ENCODE peak calls at places on chromosomes 5 and 9, in nine cellular contexts. N is GM03348; E is KBM-7; O is stomach; W is HT1080; F is dorsolateral prefrontal cortex; T is pons; L is CD4-positive, alpha-beta T cell; Y is fibroblast of villous mesenchyme. R is an unnamed sample.
A peak's percentile ranks its signal among the peaks of the same experiment; 100 is the strongest.

GRCh38 chr5:70491-70890 is 21.5 kb upstream of the PLEKHG4B start:
- DNase-seq in E (no peak), N (no peak), F (no peak), O (no peak), Y (no peak), T (no peak), W (no peak), L (no peak), R (no peak)

GRCh38 chr5:113683211-113683610 is 169.7 kb downstream of the YTHDC2 start:
- DNase-seq in L (no peak), O (no peak), E (no peak), T (no peak), W (no peak), F (no peak), Y (no peak), N (no peak), R (no peak)

GRCh38 chr5:151740958-151741373 is 17.5 kb downstream of the ATOX1 start:
- DNase-seq in T (no peak), N (peak; percentile 57), W (peak; percentile 74), L (no peak), O (no peak), E (no peak), Y (peak; percentile 65), F (no peak), R (no peak)

GRCh38 chr5:68319316-68320093 is 103.9 kb downstream of the PIK3R1 start:
- DNase-seq in F (no peak), N (peak; percentile 51), T (no peak), O (no peak), E (no peak), W (peak; percentile 77), L (no peak), Y (peak; percentile 73), R (peak; percentile 54)

GRCh38 chr9:133370680-133371079 is 5.2 kb downstream of the SURF4 start:
- DNase-seq in O (no peak), E (no peak), L (no peak), T (no peak), F (no peak), W (no peak), Y (no peak), N (no peak), R (no peak)

GRCh38 chr5:137888875-137889759 is at the start of gene PKD2L2:
- DNase-seq in O (peak; percentile 80), T (peak; percentile 66), W (peak; percentile 88), L (peak; percentile 82), E (peak; percentile 89), N (peak; percentile 92), F (peak; percentile 88), Y (peak; percentile 90), R (no peak)

GRCh38 chr5:145941677-145942130 is 5.3 kb downstream of the SH3RF2 start:
- DNase-seq in E (no peak), Y (no peak), F (no peak), O (no peak), N (no peak), L (no peak), T (no peak), W (peak; percentile 88), R (no peak)

GRCh38 chr5:129074903-129075302 is 19.6 kb upstream of the ISOC1 start:
- DNase-seq in O (no peak), W (no peak), N (no peak), L (no peak), Y (no peak), E (no peak), F (no peak), T (no peak), R (no peak)

GRCh38 chr5:78699565-78700143 is 51.1 kb upstream of the LHFPL2 start:
- DNase-seq in L (no peak), W (peak; percentile 100), E (no peak), O (peak; percentile 57), N (peak; percentile 31), T (no peak), F (no peak), Y (peak; percentile 86), R (peak; percentile 86)

GRCh38 chr9:133003671-133004090 is 25.2 kb downstream of the GFI1B start:
- DNase-seq in Y (no peak), W (no peak), N (no peak), O (no peak), F (no peak), T (no peak), L (no peak), E (peak; percentile 49), R (no peak)

GRCh38 chr9:132488611-132489010 is 78.6 kb downstream of the CFAP77 start:
- DNase-seq in T (no peak), Y (no peak), L (no peak), F (no peak), W (no peak), N (no peak), O (no peak), E (no peak), R (no peak)

GRCh38 chr9:124795881-124796415 is 19.0 kb downstream of the OLFML2A start:
- DNase-seq in L (no peak), Y (no peak), O (no peak), E (no peak), N (no peak), T (no peak), F (no peak), W (peak; percentile 37), R (no peak)

GRCh38 chr9:112516769-112517168 is 30.1 kb downstream of the KIAA1958 start:
- DNase-seq in W (no peak), N (no peak), F (no peak), Y (no peak), E (no peak), L (no peak), O (no peak), T (no peak), R (no peak)

GRCh38 chr5:107815109-107815508 is 144.4 kb upstream of the EFNA5 start:
- DNase-seq in T (no peak), F (peak; percentile 51), E (no peak), N (no peak), L (no peak), W (no peak), Y (no peak), O (no peak), R (no peak)

GRCh38 chr9:123080444-123080843 is 47.0 kb downstream of the GPR21 start:
- DNase-seq in Y (no peak), F (no peak), T (no peak), N (no peak), L (no peak), W (no peak), E (peak; percentile 12), O (no peak), R (no peak)

GRCh38 chr9:130565792-130566191 is 13.6 kb upstream of the FUBP3 start:
- DNase-seq in E (no peak), W (no peak), T (no peak), Y (no peak), F (no peak), L (no peak), N (peak; percentile 39), O (no peak), R (no peak)

GRCh38 chr5:52779213-52779612 is 8.5 kb upstream of the ITGA1 start:
- DNase-seq in F (no peak), W (no peak), E (no peak), O (no peak), N (no peak), T (no peak), L (no peak), Y (no peak), R (no peak)

GRCh38 chr9:8555767-8556500 is 756.4 kb upstream of the DMAC1 start:
- DNase-seq in Y (peak; percentile 79), N (no peak), W (no peak), O (no peak), L (no peak), F (no peak), E (no peak), T (no peak), R (no peak)

GRCh38 chr5:87770601-87771121 is 357.9 kb upstream of the CCNH start:
- DNase-seq in L (no peak), N (no peak), W (no peak), Y (no peak), E (no peak), T (no peak), O (no peak), F (peak; percentile 58), R (no peak)